ENCODE peak calls at places on chromosomes 16 and 17, in seven cellular contexts. I is K562, T is HCT116, H is SK-N-SH, S is HepG2, O is GM12878, J is H1. K is an unnamed sample.

GRCh38 chr16:2838928-2839327 is 8.8 kb downstream of the ZG16B start:
- DNase-seq in I (peak), T (no peak), H (peak), S (peak), O (no peak), J (peak), K (peak)

GRCh38 chr17:3920940-3921852 is 4.9 kb upstream of the P2RX1 start:
- DNase-seq in I (no peak), T (no peak), H (no peak), S (no peak), O (no peak), J (no peak), K (no peak)

GRCh38 chr17:44932096-44932495 is 15.5 kb downstream of the KIF18B start:
- DNase-seq in I (no peak), T (no peak), H (peak), S (no peak), O (no peak), J (no peak), K (no peak)

GRCh38 chr16:1678500-1679098 is 520 bp downstream of the JPT2 start:
- DNase-seq in I (no peak), T (no peak), H (no peak), S (peak), O (no peak), J (no peak), K (peak)

GRCh38 chr16:2022723-2023097 is 3.1 kb downstream of the NPW start:
- DNase-seq in I (peak), T (no peak), H (peak), S (no peak), O (no peak), J (no peak), K (peak)

GRCh38 chr17:72422204-72422504 is 301.3 kb downstream of the SOX9 start:
- DNase-seq in I (no peak), T (no peak), H (no peak), S (no peak), O (no peak), J (no peak), K (no peak)

GRCh38 chr16:676565-677297 is 1.3 kb downstream of the RHBDL1 start:
- DNase-seq in I (no peak), T (no peak), H (no peak), S (no peak), O (no peak), J (no peak), K (no peak)

GRCh38 chr17:33291248-33292183 is 1.6 kb downstream of the ASIC2 start:
- DNase-seq in I (no peak), T (no peak), H (peak), S (no peak), O (no peak), J (peak), K (no peak)

GRCh38 chr17:39543176-39543575 is 64.5 kb downstream of the NEUROD2 start:
- DNase-seq in I (no peak), T (no peak), H (no peak), S (no peak), O (no peak), J (no peak), K (no peak)

GRCh38 chr16:50954469-50954868 is 196.6 kb downstream of the SALL1 start:
- DNase-seq in I (no peak), T (no peak), H (no peak), S (no peak), O (no peak), J (no peak), K (no peak)

GRCh38 chr16:54846761-54847160 is 83.9 kb upstream of the IRX5 start:
- DNase-seq in I (no peak), T (no peak), H (no peak), S (no peak), O (no peak), J (no peak), K (no peak)

GRCh38 chr17:45256114-45256966 is 5.6 kb downstream of the SPATA32 start:
- DNase-seq in I (peak), T (no peak), H (no peak), S (no peak), O (no peak), J (no peak), K (peak)

GRCh38 chr16:74626741-74627416 is 20.0 kb upstream of the GLG1 start:
- DNase-seq in I (no peak), T (no peak), H (no peak), S (no peak), O (no peak), J (no peak), K (no peak)

GRCh38 chr17:54951286-54951685 is 17.2 kb downstream of the COX11 start:
- DNase-seq in I (no peak), T (no peak), H (no peak), S (no peak), O (no peak), J (no peak), K (no peak)

GRCh38 chr16:84055366-84055765 is 12.8 kb upstream of the SLC38A8 start:
- DNase-seq in I (no peak), T (no peak), H (no peak), S (no peak), O (no peak), J (no peak), K (no peak)

GRCh38 chr16:20853981-20854620 is 46.1 kb downstream of the DCUN1D3 start:
- DNase-seq in I (no peak), T (no peak), H (no peak), S (no peak), O (no peak), J (no peak), K (no peak)

GRCh38 chr16:4358831-4359561 is 7.9 kb upstream of the PAM16 start:
- DNase-seq in I (peak), T (no peak), H (peak), S (peak), O (no peak), J (no peak), K (peak)

GRCh38 chr16:29710227-29711219 is 31.5 kb downstream of the QPRT start:
- DNase-seq in I (peak), T (peak), H (peak), S (peak), O (no peak), J (no peak), K (peak)

GRCh38 chr16:85798901-85799496 is 345 bp downstream of the EMC8 start:
- DNase-seq in I (peak), T (no peak), H (peak), S (no peak), O (no peak), J (no peak), K (no peak)

GRCh38 chr16:89841275-89841674 is 13.0 kb downstream of the SPIRE2 start:
- DNase-seq in I (no peak), T (no peak), H (peak), S (no peak), O (no peak), J (no peak), K (no peak)

GRCh38 chr16:27769561-27770222 is 219.7 kb downstream of the KATNIP start:
- DNase-seq in I (no peak), T (peak), H (no peak), S (no peak), O (no peak), J (no peak), K (no peak)

GRCh38 chr17:15301845-15302244 is 36.7 kb upstream of the PMP22 start:
- DNase-seq in I (no peak), T (no peak), H (no peak), S (no peak), O (no peak), J (no peak), K (no peak)

GRCh38 chr17:78956254-78956653 is 23.5 kb downstream of the LGALS3BP start:
- DNase-seq in I (no peak), T (no peak), H (no peak), S (no peak), O (no peak), J (no peak), K (no peak)

GRCh38 chr16:79767597-79768280 is 167.2 kb upstream of the MAF start:
- DNase-seq in I (no peak), T (no peak), H (no peak), S (peak), O (no peak), J (no peak), K (peak)

GRCh38 chr17:39001703-39002637 is 34.8 kb upstream of the FBXO47 start:
- DNase-seq in I (peak), T (no peak), H (no peak), S (no peak), O (no peak), J (no peak), K (peak)

GRCh38 chr17:17919169-17920107 is 52.8 kb downstream of the TOM1L2 start:
- DNase-seq in I (peak), T (peak), H (peak), S (peak), O (peak), J (no peak), K (peak)

GRCh38 chr17:2949469-2950044 is 113.8 kb downstream of the OR1D5 start:
- DNase-seq in I (no peak), T (peak), H (no peak), S (no peak), O (no peak), J (no peak), K (no peak)

GRCh38 chr17:77101521-77102410 is 39.0 kb upstream of the SEC14L1 start:
- DNase-seq in I (no peak), T (no peak), H (no peak), S (peak), O (no peak), J (no peak), K (no peak)

GRCh38 chr16:49890876-49891275 is 35.0 kb upstream of the ZNF423 start:
- DNase-seq in I (peak), T (no peak), H (no peak), S (no peak), O (no peak), J (peak), K (no peak)

GRCh38 chr17:78781339-78782304 is at the start of gene CYTH1:
- DNase-seq in I (no peak), T (no peak), H (peak), S (no peak), O (no peak), J (no peak), K (no peak)

GRCh38 chr17:12590417-12590816 is 75.3 kb upstream of the MYOCD start:
- DNase-seq in I (no peak), T (no peak), H (no peak), S (no peak), O (no peak), J (no peak), K (no peak)

GRCh38 chr16:65965632-65966031 is 400.9 kb upstream of the CDH5 start:
- DNase-seq in I (no peak), T (no peak), H (no peak), S (no peak), O (no peak), J (no peak), K (peak)

GRCh38 chr16:23801387-23801786 is 34.4 kb upstream of the PRKCB start:
- DNase-seq in I (peak), T (peak), H (peak), S (peak), O (no peak), J (peak), K (peak)

GRCh38 chr16:81251871-81252270 is 13.4 kb downstream of the BCO1 start:
- DNase-seq in I (no peak), T (no peak), H (no peak), S (no peak), O (no peak), J (no peak), K (no peak)

GRCh38 chr16:24440296-24440695 is 99.1 kb upstream of the RBBP6 start:
- DNase-seq in I (no peak), T (no peak), H (no peak), S (no peak), O (no peak), J (no peak), K (no peak)

DNA sequence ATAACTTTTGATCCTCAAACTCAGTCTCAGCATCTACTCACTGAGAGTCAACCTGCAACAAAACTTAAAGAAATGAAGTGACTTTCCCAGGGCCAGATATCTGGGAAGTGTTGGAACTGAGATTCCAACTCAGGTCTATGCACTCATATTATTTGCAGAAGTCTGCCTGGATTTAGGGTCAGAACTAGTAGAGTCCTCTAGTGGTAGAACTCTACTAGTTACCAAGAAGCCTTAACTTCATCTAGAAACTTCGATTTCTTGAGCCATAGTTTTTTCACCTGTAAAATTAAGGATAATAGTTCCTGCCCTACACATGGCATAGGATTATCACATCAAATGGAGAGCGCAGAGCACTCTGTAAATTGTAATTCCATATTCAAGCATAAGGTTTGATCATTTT is 23.4 kb upstream of the KRT24 start:
- DNase-seq in I (no peak), T (peak), H (no peak), S (peak), O (no peak), J (no peak), K (peak)
- TF ChIP-seq JUND in I (no peak), T (no peak), H (no peak), S (no peak), O (no peak), J (no peak), K (no peak)

GRCh38 chr17:70187383-70187782 is 18.1 kb downstream of the KCNJ2 start:
- DNase-seq in I (no peak), T (no peak), H (no peak), S (no peak), O (no peak), J (no peak), K (no peak)
- TF ChIP-seq JUND in I (no peak), T (no peak), H (no peak), S (no peak), O (no peak), J (no peak), K (no peak)

DNA sequence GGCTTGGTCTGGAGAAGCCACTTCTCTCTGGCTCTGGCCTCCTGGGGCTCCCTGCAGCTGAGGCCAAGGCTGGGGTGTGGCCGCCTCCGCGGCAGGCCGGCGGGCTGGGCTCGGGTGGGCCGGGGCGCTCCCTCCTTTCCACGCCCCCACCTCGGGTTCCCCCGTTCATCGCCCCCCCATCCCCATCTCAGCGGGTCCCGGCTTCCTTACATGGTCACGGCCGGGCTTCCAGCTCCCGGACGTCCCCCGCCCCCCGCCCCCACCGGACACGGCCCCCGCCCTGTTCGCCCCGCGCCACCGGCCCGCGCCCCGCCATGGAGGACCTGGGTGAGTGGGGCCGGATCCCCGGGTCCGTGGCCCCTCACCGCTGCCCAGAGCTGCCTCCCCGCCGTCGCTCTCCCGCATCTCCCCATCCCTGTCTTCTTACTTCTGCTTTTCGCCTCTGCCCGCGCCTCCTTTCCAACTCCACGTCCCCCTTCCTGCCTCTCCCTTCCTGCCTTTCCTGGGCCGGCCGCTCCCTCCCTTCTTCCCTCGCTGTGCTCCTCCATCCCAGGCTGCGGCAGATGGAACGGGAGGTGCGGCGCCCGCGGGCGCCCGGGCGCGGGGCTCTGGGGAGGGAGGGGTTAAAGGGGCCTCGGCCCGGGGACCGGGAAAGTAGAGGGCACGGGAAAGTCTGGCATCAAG is at the start of gene TGFB1I1:
- DNase-seq in I (no peak), T (no peak), H (peak), S (no peak), O (no peak), J (no peak), K (no peak)
- TF ChIP-seq JUND in I (no peak), T (no peak), H (no peak), S (no peak), O (no peak), J (no peak), K (no peak)

GRCh38 chr17:30238003-30238344 is 2.5 kb upstream of the SLC6A4 start:
- DNase-seq in I (no peak), T (no peak), H (no peak), S (no peak), O (no peak), J (no peak), K (no peak)

GRCh38 chr17:30235386-30236296 is at the start of gene SLC6A4:
- DNase-seq in I (no peak), T (no peak), H (peak), S (no peak), O (no peak), J (no peak), K (peak)

GRCh38 chr17:30236297-30236624 is 764 bp upstream of the SLC6A4 start:
- DNase-seq in I (no peak), T (no peak), H (no peak), S (no peak), O (no peak), J (no peak), K (no peak)

GRCh38 chr17:30237296-30238002 is 2.0 kb upstream of the SLC6A4 start:
- DNase-seq in I (no peak), T (no peak), H (no peak), S (no peak), O (no peak), J (no peak), K (no peak)

GRCh38 chr17:30236807-30237206 is 1.3 kb upstream of the SLC6A4 start:
- DNase-seq in I (no peak), T (peak), H (peak), S (peak), O (no peak), J (peak), K (peak)
- TF ChIP-seq JUND in I (no peak), T (no peak), H (no peak), S (no peak), O (no peak), J (no peak), K (no peak)

GRCh38 chr16:22181843-22182242 is 19.5 kb downstream of the SDR42E2 start:
- DNase-seq in I (no peak), T (no peak), H (no peak), S (no peak), O (no peak), J (no peak), K (no peak)
- TF ChIP-seq JUND in I (no peak), T (no peak), H (no peak), S (no peak), O (no peak), J (no peak), K (no peak)

GRCh38 chr17:74863420-74864296 is 4.0 kb upstream of the GRIN2C start:
- DNase-seq in I (no peak), T (no peak), H (no peak), S (no peak), O (no peak), J (no peak), K (no peak)
- TF ChIP-seq JUND in I (no peak), T (no peak), H (no peak), S (no peak), O (no peak), J (no peak), K (no peak)

GRCh38 chr16:63890072-63890471 is 1231.8 kb downstream of the CDH11 start:
- DNase-seq in I (no peak), T (no peak), H (no peak), S (no peak), O (no peak), J (no peak), K (no peak)
- TF ChIP-seq JUND in I (no peak), T (no peak), H (peak), S (no peak), O (no peak), J (no peak), K (no peak)

GRCh38 chr17:65800655-65801054 is 239.2 kb upstream of the AXIN2 start:
- DNase-seq in I (no peak), T (no peak), H (no peak), S (no peak), O (no peak), J (no peak), K (no peak)
- TF ChIP-seq JUND in I (no peak), T (no peak), H (no peak), S (no peak), O (no peak), J (no peak), K (no peak)

GRCh38 chr17:8900207-8900606 is 32.7 kb upstream of the PIK3R6 start:
- DNase-seq in I (no peak), T (no peak), H (no peak), S (no peak), O (no peak), J (no peak), K (no peak)
- TF ChIP-seq JUND in I (no peak), T (no peak), H (no peak), S (no peak), O (no peak), J (no peak), K (no peak)

K was measured in T47D.